ENCODE peak calls at places on chromosomes 16 and 17, in four cellular contexts. N is PC-3, R is GM23338, V is H1. W is an unnamed sample. For H3K4me1, the result is how much of the 10 kb centered on the place peaks cover.

GRCh38 chr17:39208893-39209292 is 8.8 kb downstream of the RPL19 start:
- DNase-seq in V (no peak), N (no peak), R (no peak), W (no peak)

GRCh38 chr17:33113281-33114010 is 121.8 kb downstream of the SPACA3 start:
- DNase-seq in R (peak), V (no peak), N (peak), W (no peak)

GRCh38 chr17:39757931-39758873 is 20.5 kb downstream of the GRB7 start:
- DNase-seq in V (no peak), R (no peak), N (no peak), W (no peak)

GRCh38 chr17:20944014-20944905 is 98.6 kb downstream of the USP22 start:
- DNase-seq in V (no peak), R (peak), N (peak), W (peak)

GRCh38 chr16:89049484-89050118 is 44.1 kb upstream of the ACSF3 start:
- DNase-seq in R (no peak), N (no peak), V (no peak), W (no peak)

GRCh38 chr16:69197573-69197972 is 10.6 kb downstream of the SNTB2 start:
- DNase-seq in N (no peak), R (no peak), V (no peak), W (no peak)

GRCh38 chr16:58421529-58421928 is 29.3 kb downstream of the GINS3 start:
- DNase-seq in N (peak), V (no peak), R (no peak), W (peak)

GRCh38 chr17:66755101-66755943 is 79.6 kb upstream of the CACNG5 start:
- DNase-seq in N (peak), R (no peak), V (no peak), W (peak)

GRCh38 chr17:40316571-40317344 is 7.8 kb downstream of the RARA start:
- DNase-seq in V (no peak), R (peak), N (peak), W (peak)

GRCh38 chr17:63293310-63293709 is 152.8 kb downstream of the CYB561 start:
- DNase-seq in V (no peak), R (no peak), N (peak), W (peak)

GRCh38 chr17:80650751-80651173 is 106.1 kb downstream of the RPTOR start:
- DNase-seq in N (no peak), V (no peak), R (no peak), W (no peak)

GRCh38 chr17:77266213-77266612 is 125.4 kb downstream of the SEC14L1 start:
- DNase-seq in V (no peak), R (no peak), N (no peak), W (no peak)

GRCh38 chr17:47692895-47693666 is 880 bp upstream of the TBKBP1 start:
- DNase-seq in V (no peak), N (no peak), R (peak), W (no peak)

GRCh38 chr16:22232277-22233049 is 26.4 kb downstream of the EEF2K start:
- DNase-seq in R (no peak), V (no peak), N (peak), W (peak)

GRCh38 chr16:88686439-88687253 is at the start of gene SNAI3:
- DNase-seq in N (peak), V (peak), R (peak), W (peak)

GRCh38 chr16:9012848-9013507 is 49.3 kb upstream of the USP7 start:
- DNase-seq in V (peak), N (no peak), R (peak), W (no peak)

GRCh38 chr17:34275881-34276280 is 5.9 kb downstream of the CCL7 start:
- DNase-seq in R (no peak), V (no peak), N (no peak), W (no peak)

GRCh38 chr16:25633549-25633948 is 58.2 kb upstream of the HS3ST4 start:
- DNase-seq in V (peak), R (no peak), N (peak), W (peak)

GRCh38 chr17:6557040-6557438 is 684 bp upstream of the PITPNM3 start:
- DNase-seq in V (no peak), R (no peak), N (no peak), W (no peak)

GRCh38 chr17:45029096-45029495 is 22.3 kb downstream of the DCAKD start:
- DNase-seq in R (no peak), N (no peak), V (no peak), W (no peak)

GRCh38 chr17:81733507-81734404 is 21.7 kb downstream of the SLC25A10 start:
- DNase-seq in N (peak), V (no peak), R (peak), W (peak)
- TF ChIP-seq EZH2 in N (no peak), V (no peak), R (no peak), W (no peak)

DNA sequence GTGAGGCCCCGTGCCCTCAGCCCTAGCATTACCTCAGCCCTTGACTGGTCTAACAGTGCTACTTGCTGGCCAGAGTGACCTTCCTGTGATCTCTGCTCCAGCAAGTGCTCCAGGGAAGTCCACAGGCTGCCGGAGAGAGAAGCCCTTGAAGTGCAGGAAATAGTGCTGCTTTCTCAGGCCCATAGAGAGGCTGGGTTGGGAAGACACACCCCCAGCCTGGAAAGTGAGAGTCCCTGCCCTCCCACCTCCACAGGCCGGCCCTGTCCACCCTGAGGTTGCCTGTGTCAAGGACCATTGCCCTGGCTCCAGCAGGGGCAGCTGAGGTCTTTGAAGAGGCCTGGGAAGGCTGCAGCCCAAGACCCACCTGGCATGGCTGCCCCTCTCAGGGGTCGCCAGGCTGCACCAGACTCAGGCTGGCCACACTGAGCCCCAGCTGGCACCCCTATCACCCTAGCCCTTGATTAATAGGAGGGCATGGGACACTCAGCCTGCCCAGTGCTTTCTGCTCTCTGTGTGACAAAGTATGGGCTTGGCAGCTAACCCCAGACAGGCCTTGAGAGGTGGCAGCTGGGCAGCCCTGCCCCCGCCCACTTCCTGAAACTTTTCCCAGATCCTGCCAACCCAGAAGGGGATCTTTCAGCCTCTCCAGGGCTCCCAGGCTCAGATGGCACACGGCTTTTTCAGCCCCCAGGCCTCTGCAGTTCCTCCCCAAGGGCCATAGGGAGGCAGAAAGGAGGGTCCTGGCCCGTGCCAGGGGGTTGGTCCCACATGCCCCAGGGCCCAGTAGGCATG is 21.7 kb downstream of the ATP6V0D1 start:
- DNase-seq in R (no peak), V (no peak), N (no peak), W (no peak)
- H3K4me1 ChIP-seq in R (under half), V (under half), N (under half), W (under half)

DNA sequence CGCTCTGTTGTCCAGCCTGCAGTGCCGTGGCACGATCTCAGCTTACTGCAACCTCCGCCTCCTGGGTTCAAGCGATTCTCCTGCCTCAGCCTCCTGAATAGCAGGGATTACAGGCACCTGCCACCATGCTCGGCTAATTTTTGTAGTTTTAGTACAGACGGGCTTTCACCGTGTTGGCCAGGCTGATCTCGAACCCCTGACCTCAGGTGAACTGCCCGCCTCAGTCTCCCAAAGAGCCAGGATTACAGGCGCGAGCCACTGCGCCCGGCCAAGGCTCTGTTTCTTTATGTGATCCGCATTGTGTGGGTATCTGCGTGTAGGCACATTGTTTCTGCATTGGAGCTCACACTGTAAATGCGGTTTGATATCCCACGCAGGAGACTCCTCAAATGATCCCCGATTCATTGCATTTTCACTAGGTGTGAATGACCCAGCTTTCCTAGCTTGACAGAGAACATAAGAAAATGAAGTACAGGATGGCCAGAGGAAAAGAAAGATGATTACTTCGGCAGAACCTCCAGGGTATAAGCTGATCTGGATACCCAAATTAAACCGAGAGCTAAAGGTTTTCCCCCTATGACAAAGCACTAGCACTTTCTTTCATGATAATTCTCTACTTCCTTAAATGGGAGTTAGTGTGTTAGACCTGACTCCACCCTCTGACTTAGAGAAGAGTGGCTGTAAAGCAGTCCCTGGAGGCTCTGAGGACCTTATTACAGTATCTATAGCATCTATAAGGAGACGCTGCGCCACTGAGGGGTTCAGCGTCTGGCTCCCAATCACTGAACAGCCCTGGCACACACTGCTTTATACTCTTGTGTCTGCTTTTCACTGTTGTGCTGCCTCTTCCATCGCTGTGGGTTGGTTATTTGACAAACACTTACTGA is 17.3 kb downstream of the COTL1 start:
- DNase-seq in V (no peak), R (no peak), N (no peak), W (no peak)
- H3K4me2 ChIP-seq in V (peak), R (peak), N (no peak), W (no peak)

GRCh38 chr17:79400989-79401703 is 209.7 kb downstream of the RBFOX3 start:
- DNase-seq in N (peak), R (peak), V (peak), W (peak)
- TF ChIP-seq EZH2 in N (no peak), R (no peak), V (no peak), W (no peak)

GRCh38 chr16:50668368-50669008 is 12.6 kb downstream of the SNX20 start:
- DNase-seq in N (peak), R (no peak), V (no peak), W (no peak)
- H3K4me1 ChIP-seq in N (under half), R (under half), V (under half), W (under half)

GRCh38 chr17:48753794-48754499 is 25.4 kb upstream of the HOXB13 start:
- DNase-seq in N (peak), V (no peak), R (no peak), W (no peak)
- H3K4me2 ChIP-seq in N (peak), V (no peak), R (no peak), W (no peak)

GRCh38 chr16:3119701-3120408 is 7.5 kb downstream of the ZNF205 start:
- DNase-seq in N (no peak), V (no peak), R (no peak), W (no peak)

GRCh38 chr16:3119286-3119685 is 6.9 kb downstream of the ZNF205 start:
- DNase-seq in R (no peak), V (no peak), N (no peak), W (no peak)

GRCh38 chr16:3118204-3118790 is 5.9 kb downstream of the ZNF205 start:
- DNase-seq in N (no peak), R (no peak), V (no peak), W (peak)

GRCh38 chr16:3120435-3120834 is 8.0 kb downstream of the ZNF205 start:
- DNase-seq in R (no peak), N (no peak), V (no peak), W (no peak)

GRCh38 chr16:3118846-3119245 is 6.5 kb downstream of the ZNF205 start:
- DNase-seq in V (no peak), N (no peak), R (no peak), W (no peak)
- TF ChIP-seq EZH2 in V (no peak), N (no peak), R (no peak), W (no peak)

W was measured in mammary epithelial cell.